ENCODE peak calls at places on chromosomes 16 and 17, in ten cellular contexts. G is K562, I is GM12878, F is HepG2, N is sigmoid colon, U is SK-N-SH, L is transverse colon, E is upper lobe of left lung, O is suprapubic skin, H is esophagus muscularis mucosa. W is an unnamed sample.

GRCh38 chr17:65137076-65137935 is at the start of gene RGS9:
- DNase-seq in N (peak; percentile 93), O (peak; percentile 87), G (peak; percentile 94), I (peak; percentile 38), H (peak; percentile 95), L (peak; percentile 88), F (peak; percentile 52), U (peak; percentile 97), E (peak; percentile 97), W (peak; percentile 90)

GRCh38 chr17:21214777-21215541 is 998 bp upstream of the TMEM11 start:
- DNase-seq in G (no peak), U (no peak), L (no peak), F (no peak), I (no peak), H (no peak), E (no peak), O (no peak), N (peak; percentile 70), W (no peak)

GRCh38 chr17:50201226-50201854 is at the start of gene COL1A1:
- DNase-seq in G (no peak), N (peak; percentile 97), F (no peak), L (peak; percentile 72), U (peak; percentile 54), I (no peak), O (peak; percentile 93), E (peak; percentile 88), H (no peak), W (peak; percentile 49)

GRCh38 chr17:73548620-73549311 is 95.5 kb downstream of the SDK2 start:
- DNase-seq in I (no peak), E (no peak), G (no peak), U (no peak), H (no peak), O (no peak), N (no peak), L (no peak), F (no peak), W (no peak)

GRCh38 chr16:87560428-87561199 is 41.7 kb upstream of the JPH3 start:
- DNase-seq in H (no peak), L (peak; percentile 51), I (no peak), G (peak; percentile 98), O (peak; percentile 86), U (peak; percentile 85), E (peak; percentile 68), N (no peak), F (no peak), W (peak; percentile 60)

GRCh38 chr17:34569591-34569990 is 9.8 kb upstream of the TMEM132E start:
- DNase-seq in G (no peak), N (no peak), O (no peak), H (no peak), L (no peak), F (no peak), E (no peak), U (no peak), I (no peak), W (no peak)

GRCh38 chr17:42814633-42815399 is 9.3 kb downstream of the BECN1 start:
- DNase-seq in H (no peak), O (no peak), U (no peak), F (no peak), L (no peak), N (no peak), E (no peak), G (no peak), I (no peak), W (no peak)

GRCh38 chr16:57809843-57810196 is 7.5 kb upstream of the KIFC3 start:
- DNase-seq in L (no peak), H (no peak), O (no peak), E (no peak), I (no peak), U (no peak), G (no peak), F (no peak), N (no peak), W (no peak)

GRCh38 chr17:58706351-58707140 is 14.1 kb downstream of the RAD51C start:
- DNase-seq in I (peak; percentile 41), N (no peak), O (no peak), E (no peak), U (no peak), L (no peak), F (no peak), G (no peak), H (no peak), W (no peak)

GRCh38 chr17:48753794-48754499 is 25.4 kb upstream of the HOXB13 start:
- DNase-seq in E (no peak), N (no peak), L (no peak), F (no peak), H (no peak), O (no peak), U (no peak), G (no peak), I (no peak), W (no peak)

GRCh38 chr17:64245218-64246145 is 17.6 kb downstream of the TEX2 start:
- DNase-seq in U (no peak), O (no peak), N (no peak), F (no peak), G (no peak), E (no peak), I (no peak), L (no peak), H (no peak), W (no peak)

GRCh38 chr17:47176438-47176837 is 12.7 kb downstream of the CDC27 start:
- DNase-seq in G (no peak), H (no peak), E (no peak), I (no peak), F (no peak), U (no peak), O (no peak), L (no peak), N (no peak), W (no peak)

GRCh38 chr16:49305406-49305805 is 23.8 kb upstream of the CBLN1 start:
- DNase-seq in G (no peak), E (no peak), L (no peak), N (no peak), I (no peak), O (no peak), U (no peak), H (no peak), F (no peak), W (no peak)
- TF ChIP-seq POLR2AphosphoS5 in G (no peak), E (no peak), L (no peak), N (no peak), I (no peak), O (no peak), U (no peak), H (no peak), F (no peak), W (no peak)

DNA sequence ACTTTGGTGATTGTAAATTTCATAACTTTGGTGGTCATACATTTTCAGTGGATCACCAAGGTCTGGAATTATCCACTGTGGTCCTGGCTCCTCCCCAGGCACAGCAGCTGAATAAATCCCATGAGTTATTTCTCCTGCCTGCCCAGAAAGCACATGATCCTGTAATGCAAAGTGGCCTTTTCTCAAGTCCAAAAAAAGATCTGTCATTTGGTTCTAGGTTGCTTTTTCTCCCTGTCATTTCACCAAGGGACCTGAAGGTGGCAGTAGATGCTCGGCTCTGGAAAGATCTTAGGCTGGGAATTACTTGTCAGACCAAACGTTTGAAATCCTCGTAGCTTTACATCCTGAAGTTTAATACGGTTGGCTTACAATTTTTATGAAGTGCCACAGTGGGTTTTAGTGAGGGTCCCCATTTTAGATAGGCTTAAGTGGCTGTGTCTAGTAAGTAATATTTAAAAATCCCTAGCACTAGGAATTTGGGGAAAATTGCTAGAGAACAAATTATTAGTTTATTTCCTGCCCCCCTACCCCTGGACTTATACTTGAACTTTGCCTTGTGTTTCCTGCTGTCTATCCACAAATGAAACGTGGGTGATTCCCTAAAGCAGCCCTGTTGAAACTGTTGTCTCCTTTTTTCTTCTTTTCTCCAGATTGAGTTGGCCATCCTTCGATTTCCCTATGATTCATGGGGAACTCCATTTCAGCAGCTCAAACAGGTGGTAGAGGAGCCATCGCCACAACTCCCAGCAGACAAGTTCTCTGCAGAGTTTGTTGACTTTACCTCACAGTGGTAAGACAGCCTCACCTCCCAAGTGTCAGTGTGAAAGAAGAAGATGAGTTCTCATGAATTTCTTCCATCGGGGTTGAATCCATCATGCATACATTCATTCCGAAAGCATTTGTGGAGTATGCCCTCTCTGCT is 111.7 kb downstream of the MAP2K6 start:
- DNase-seq in I (no peak), E (no peak), O (no peak), N (peak; percentile 64), H (no peak), F (peak; percentile 65), G (peak; percentile 38), L (peak; percentile 36), U (peak; percentile 60), W (peak; percentile 37)
- TF ChIP-seq EP300 in I (no peak), E (no peak), O (no peak), N (no peak), H (no peak), F (no peak), G (no peak), L (no peak), U (no peak), W (no peak)

DNA sequence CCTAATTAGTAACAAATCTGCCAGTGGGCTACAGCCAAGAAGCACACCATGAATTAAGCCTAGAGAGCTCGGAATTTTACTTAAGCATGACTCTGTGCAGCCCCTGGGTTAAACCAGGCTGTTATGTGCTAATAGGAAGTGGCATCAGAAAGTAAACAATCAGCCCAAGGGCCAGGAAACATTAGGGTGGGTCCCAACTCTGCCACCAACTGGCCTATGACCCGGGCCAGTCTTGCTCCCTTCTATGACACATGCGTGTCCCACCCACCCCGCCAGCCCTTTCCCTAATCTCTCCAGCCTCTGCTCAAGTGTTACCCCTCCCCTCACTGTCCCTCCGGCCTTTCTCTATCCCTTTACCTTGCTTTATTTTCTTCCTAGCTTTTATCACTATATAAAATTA is 13.7 kb downstream of the TOP3A start:
- DNase-seq in H (no peak), L (no peak), I (no peak), U (no peak), N (no peak), F (no peak), E (no peak), G (no peak), O (no peak), W (peak; percentile 33)
- H3K36me3 ChIP-seq in H (peaks cover 94% of the 10 kb centered on the region), L (peaks cover 53% of the 10 kb centered on the region), I (peaks cover 33% of the 10 kb centered on the region), U (peaks cover 42% of the 10 kb centered on the region), N (peaks cover 58% of the 10 kb centered on the region), F (peaks cover 25% of the 10 kb centered on the region), E (peaks cover 61% of the 10 kb centered on the region), G (peaks cover 60% of the 10 kb centered on the region), O (peaks cover 80% of the 10 kb centered on the region), W (peaks cover 94% of the 10 kb centered on the region)

GRCh38 chr16:51487880-51488279 is 336.8 kb upstream of the SALL1 start:
- DNase-seq in G (no peak), I (no peak), U (no peak), E (no peak), N (no peak), F (no peak), O (no peak), H (no peak), L (no peak), W (no peak)

DNA sequence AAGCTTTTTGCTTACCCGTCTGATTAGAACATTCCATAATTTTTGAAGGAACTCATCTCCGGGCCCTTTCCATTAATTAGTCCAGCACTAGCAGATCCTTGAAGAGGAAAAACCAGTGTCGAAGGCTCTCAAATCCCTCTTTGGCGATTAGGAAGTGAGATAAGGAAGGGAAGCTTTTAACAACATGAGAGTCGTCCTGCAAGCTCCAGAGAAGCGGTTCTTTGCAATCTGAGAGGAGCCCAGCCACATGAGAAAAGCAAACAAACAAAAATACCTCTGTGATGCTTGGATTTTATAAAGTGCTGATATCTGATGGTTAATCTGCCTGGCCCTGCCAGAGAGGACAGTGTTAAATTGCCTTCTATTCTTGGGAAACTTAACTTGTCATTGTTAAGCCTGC is 339.8 kb upstream of the SALL1 start:
- DNase-seq in H (no peak), F (no peak), G (no peak), U (no peak), I (no peak), L (no peak), E (no peak), O (no peak), N (no peak), W (no peak)
- TF ChIP-seq POLR2AphosphoS5 in H (no peak), F (no peak), G (no peak), U (no peak), I (no peak), L (no peak), E (no peak), O (no peak), N (no peak), W (no peak)

W was measured in stomach.